ENCODE peak calls at places on chromosomes 4 and X, in ten cellular contexts. Q, V, D, U, R, T, I, K, W and Y are unnamed samples.

GRCh38 chrX:65643786-65644111 is 23.7 kb upstream of the MSN start:
- DNase-seq in Q (peak), V (no peak), D (no peak), U (no peak), R (no peak), T (no peak), I (no peak), K (no peak), W (no peak), Y (no peak)

GRCh38 chrX:72621619-72622485 is 49.2 kb upstream of the HDAC8 start:
- DNase-seq in Q (peak), V (no peak), D (no peak), U (peak), R (peak), T (no peak), I (no peak), K (peak), W (peak), Y (peak)

GRCh38 chr4:1351854-1352633 is 5.0 kb downstream of the UVSSA start:
- DNase-seq in Q (peak), V (peak), D (peak), U (peak), R (peak), T (peak), I (peak), K (peak), W (peak), Y (peak)

GRCh38 chrX:119791437-119792231 is at the start of gene RPL39:
- DNase-seq in Q (peak), V (peak), D (peak), U (peak), R (peak), T (peak), I (peak), K (peak), W (peak), Y (peak)

GRCh38 chr4:173801876-173802713 is 272.1 kb upstream of the HAND2 start:
- DNase-seq in Q (no peak), V (no peak), D (no peak), U (peak), R (peak), T (no peak), I (no peak), K (no peak), W (no peak), Y (no peak)

GRCh38 chrX:71366674-71367256 is 608 bp downstream of the TAF1 start:
- DNase-seq in Q (peak), V (no peak), D (peak), U (peak), R (no peak), T (peak), I (no peak), K (peak), W (peak), Y (peak)

GRCh38 chrX:105120460-105120859 is 100.0 kb downstream of the TEX13A start:
- DNase-seq in Q (no peak), V (no peak), D (peak), U (no peak), R (no peak), T (no peak), I (no peak), K (no peak), W (no peak), Y (no peak)

GRCh38 chrX:134718329-134719317 is 60.4 kb upstream of the PLAC1 start:
- DNase-seq in Q (peak), V (no peak), D (peak), U (peak), R (peak), T (peak), I (no peak), K (peak), W (peak), Y (peak)

GRCh38 chr4:54971474-54971950 is 153.9 kb downstream of the KDR start:
- DNase-seq in Q (peak), V (no peak), D (peak), U (peak), R (peak), T (peak), I (no peak), K (peak), W (peak), Y (peak)

GRCh38 chr4:3442959-3443749 is 1.4 kb downstream of the HGFAC start:
- DNase-seq in Q (peak), V (peak), D (peak), U (peak), R (peak), T (peak), I (no peak), K (no peak), W (peak), Y (peak)

GRCh38 chr4:3419836-3420605 is 21.7 kb upstream of the HGFAC start:
- DNase-seq in Q (no peak), V (peak), D (no peak), U (no peak), R (no peak), T (no peak), I (peak), K (no peak), W (no peak), Y (no peak)

GRCh38 chrX:20743054-20743453 is 476.3 kb upstream of the RPS6KA3 start:
- DNase-seq in Q (no peak), V (no peak), D (no peak), U (no peak), R (no peak), T (no peak), I (no peak), K (no peak), W (no peak), Y (no peak)

GRCh38 chr4:164188236-164188635 is 565.7 kb upstream of the SMIM31 start:
- DNase-seq in Q (no peak), V (no peak), D (no peak), U (no peak), R (no peak), T (no peak), I (no peak), K (no peak), W (no peak), Y (no peak)

GRCh38 chrX:115344885-115345653 is 55.6 kb downstream of the LUZP4 start:
- DNase-seq in Q (peak), V (peak), D (no peak), U (peak), R (peak), T (no peak), I (peak), K (peak), W (no peak), Y (peak)

GRCh38 chr4:132865922-132866321 is 283.2 kb upstream of the PCDH10 start:
- DNase-seq in Q (no peak), V (no peak), D (no peak), U (no peak), R (no peak), T (no peak), I (no peak), K (no peak), W (no peak), Y (no peak)

GRCh38 chrX:49193542-49193964 is 6.4 kb downstream of the SYP start:
- DNase-seq in Q (no peak), V (no peak), D (no peak), U (no peak), R (no peak), T (no peak), I (no peak), K (no peak), W (no peak), Y (no peak)
- TF ChIP-seq CTCF in Q (no peak), V (no peak), D (no peak), U (no peak), R (no peak), T (no peak), I (no peak), K (no peak), W (no peak), Y (no peak)

GRCh38 chr4:81031389-81032173 is 1.1 kb downstream of the BMP3 start:
- DNase-seq in Q (no peak), V (no peak), D (no peak), U (no peak), R (no peak), T (no peak), I (no peak), K (no peak), W (peak), Y (no peak)
- H3K4me3 ChIP-seq in Q (no peak), V (no peak), D (no peak), U (no peak), R (no peak), T (no peak), I (no peak), K (peak), W (peak), Y (no peak)

GRCh38 chr4:45482346-45482745 is 641.5 kb downstream of the GABRG1 start:
- DNase-seq in Q (no peak), V (no peak), D (no peak), U (no peak), R (no peak), T (no peak), I (no peak), K (no peak), W (no peak), Y (no peak)

DNA sequence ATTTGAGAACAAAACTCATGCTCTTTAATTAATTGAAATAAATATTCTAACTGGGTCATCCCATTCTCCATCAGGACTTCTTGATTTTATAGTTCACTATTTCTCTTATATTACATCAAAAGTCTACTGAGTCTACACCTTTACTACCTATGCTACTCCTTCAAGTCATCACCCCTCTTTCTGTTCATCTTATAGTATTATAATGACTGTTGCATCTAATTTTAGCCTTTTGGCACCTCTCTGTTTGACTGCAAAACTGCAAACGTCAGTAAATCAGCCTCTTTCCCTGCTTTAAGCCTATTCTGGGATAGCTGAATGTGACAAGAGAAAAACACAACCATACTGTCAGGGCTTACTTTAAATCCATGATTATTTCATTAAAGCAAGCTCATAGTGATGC is 639.1 kb downstream of the GABRG1 start:
- DNase-seq in Q (no peak), V (no peak), D (no peak), U (no peak), R (no peak), T (no peak), I (no peak), K (no peak), W (no peak), Y (no peak)
- TF ChIP-seq CTCF in Q (no peak), V (no peak), D (no peak), U (no peak), R (no peak), T (no peak), I (no peak), K (no peak), W (no peak), Y (no peak)

GRCh38 chrX:123682182-123682581 is 50.7 kb downstream of the THOC2 start:
- DNase-seq in Q (no peak), V (no peak), D (no peak), U (no peak), R (no peak), T (no peak), I (no peak), K (no peak), W (no peak), Y (no peak)

DNA sequence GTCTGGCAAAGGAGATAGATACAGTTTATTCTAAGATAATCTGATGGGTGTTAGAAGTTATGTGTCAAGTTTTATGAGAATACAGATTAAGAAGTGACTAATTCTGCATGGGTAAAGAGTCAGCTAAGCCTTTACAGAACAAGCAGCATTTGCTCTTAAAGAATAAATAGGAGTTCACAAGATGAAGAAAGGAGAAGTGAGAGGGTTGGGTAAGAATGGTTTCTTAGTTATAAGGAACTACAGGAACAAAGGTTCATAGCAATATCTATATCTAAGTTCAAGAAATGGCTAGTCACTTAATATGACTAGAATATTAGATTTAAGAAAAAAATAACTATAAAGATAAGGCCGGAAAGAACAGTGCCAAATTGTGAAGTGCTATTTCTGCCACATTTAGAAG is 47.6 kb downstream of the THOC2 start:
- DNase-seq in Q (no peak), V (no peak), D (peak), U (no peak), R (no peak), T (no peak), I (no peak), K (no peak), W (no peak), Y (no peak)
- H3K4me3 ChIP-seq in Q (no peak), V (no peak), D (no peak), U (no peak), R (no peak), T (no peak), I (no peak), K (no peak), W (no peak), Y (no peak)

DNA sequence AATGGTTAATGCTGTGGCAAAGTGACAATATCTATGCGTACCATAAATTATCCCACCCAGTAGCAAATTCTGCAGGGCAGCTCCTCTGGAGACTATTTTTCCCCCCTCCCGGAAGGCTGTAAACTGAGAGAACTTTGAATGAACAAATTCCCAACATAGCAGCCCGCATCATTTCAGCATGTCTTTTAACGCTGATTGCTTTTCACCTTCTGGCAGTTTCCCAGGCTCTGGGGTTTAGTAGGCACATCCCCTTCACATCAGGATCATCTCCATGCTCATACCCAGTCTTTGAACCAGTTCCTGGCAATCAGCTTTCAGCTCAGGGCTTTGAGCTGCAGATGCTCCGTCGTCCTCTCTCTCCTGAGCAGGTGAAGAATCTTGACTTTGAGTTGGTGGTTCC is 26.6 kb upstream of the WDR1 start:
- DNase-seq in Q (no peak), V (no peak), D (no peak), U (no peak), R (no peak), T (no peak), I (no peak), K (no peak), W (no peak), Y (no peak)
- TF ChIP-seq CTCF in Q (no peak), V (no peak), D (no peak), U (no peak), R (no peak), T (no peak), I (no peak), K (no peak), W (no peak), Y (no peak)

GRCh38 chrX:51747671-51748070 is 4.4 kb downstream of the GSPT2 start:
- DNase-seq in Q (no peak), V (no peak), D (no peak), U (peak), R (peak), T (no peak), I (no peak), K (no peak), W (no peak), Y (no peak)

GRCh38 chrX:51737062-51737461 is 6.2 kb upstream of the GSPT2 start:
- DNase-seq in Q (no peak), V (no peak), D (peak), U (no peak), R (no peak), T (peak), I (no peak), K (no peak), W (no peak), Y (no peak)

GRCh38 chrX:51743179-51743957 is at the start of gene GSPT2:
- DNase-seq in Q (peak), V (peak), D (peak), U (peak), R (peak), T (peak), I (peak), K (peak), W (peak), Y (peak)

GRCh38 chrX:51742586-51742985 is 656 bp upstream of the GSPT2 start:
- DNase-seq in Q (no peak), V (no peak), D (no peak), U (no peak), R (no peak), T (no peak), I (no peak), K (no peak), W (no peak), Y (no peak)
- H3K4me3 ChIP-seq in Q (no peak), V (no peak), D (peak), U (no peak), R (peak), T (no peak), I (peak), K (no peak), W (peak), Y (no peak)

GRCh38 chr4:87117730-87118075 is 102.7 kb downstream of the KLHL8 start:
- DNase-seq in Q (no peak), V (no peak), D (no peak), U (no peak), R (no peak), T (no peak), I (no peak), K (no peak), W (no peak), Y (no peak)

GRCh38 chr4:87112063-87112462 is 108.4 kb downstream of the KLHL8 start:
- DNase-seq in Q (no peak), V (no peak), D (no peak), U (no peak), R (no peak), T (no peak), I (no peak), K (no peak), W (no peak), Y (peak)

GRCh38 chr4:87116230-87116629 is 104.2 kb downstream of the KLHL8 start:
- DNase-seq in Q (no peak), V (no peak), D (no peak), U (peak), R (no peak), T (no peak), I (no peak), K (peak), W (no peak), Y (peak)

GRCh38 chr4:87117051-87117729 is 103.2 kb downstream of the KLHL8 start:
- DNase-seq in Q (no peak), V (no peak), D (no peak), U (no peak), R (no peak), T (no peak), I (no peak), K (no peak), W (no peak), Y (no peak)

GRCh38 chr4:87114245-87115062 is 106.0 kb downstream of the KLHL8 start:
- DNase-seq in Q (no peak), V (no peak), D (no peak), U (no peak), R (no peak), T (no peak), I (no peak), K (no peak), W (no peak), Y (no peak)
- TF ChIP-seq CTCF in Q (no peak), V (no peak), D (no peak), U (peak), R (no peak), T (no peak), I (no peak), K (peak), W (no peak), Y (peak)

GRCh38 chr4:53508446-53508845 is 82.8 kb downstream of the LNX1 start:
- DNase-seq in Q (peak), V (no peak), D (no peak), U (peak), R (peak), T (no peak), I (no peak), K (peak), W (peak), Y (peak)
- H3K4me3 ChIP-seq in Q (no peak), V (no peak), D (no peak), U (no peak), R (no peak), T (no peak), I (no peak), K (no peak), W (no peak), Y (no peak)